ENCODE peak calls at places on chromosome 5, in five cellular contexts. N, B, D, T and M are unnamed samples.

GRCh38 chr5:32443541-32444190 is 874 bp downstream of the ZFR start:
- DNase-seq in N (peak), B (peak), D (peak), T (peak), M (peak)

GRCh38 chr5:138636401-138636944 is 61.3 kb upstream of the HSPA9 start:
- DNase-seq in N (no peak), B (no peak), D (no peak), T (no peak), M (no peak)

GRCh38 chr5:82599692-82600091 is 321.5 kb upstream of the RPS23 start:
- DNase-seq in N (no peak), B (no peak), D (no peak), T (no peak), M (no peak)

GRCh38 chr5:80198399-80198798 is 57.4 kb downstream of the SERINC5 start:
- DNase-seq in N (no peak), B (no peak), D (no peak), T (no peak), M (no peak)

GRCh38 chr5:135308752-135309151 is 90.3 kb downstream of the MACROH2A1 start:
- DNase-seq in N (peak), B (no peak), D (no peak), T (peak), M (peak)

GRCh38 chr5:8908055-8908683 is 637.7 kb downstream of the SEMA5A start:
- DNase-seq in N (peak), B (no peak), D (no peak), T (peak), M (peak)

GRCh38 chr5:169904059-169904458 is 76.2 kb downstream of the INSYN2B start:
- DNase-seq in N (no peak), B (no peak), D (no peak), T (peak), M (no peak)

GRCh38 chr5:133453825-133454224 is 158.5 kb downstream of the FSTL4 start:
- DNase-seq in N (no peak), B (no peak), D (no peak), T (no peak), M (peak)

GRCh38 chr5:50853151-50853550 is 186.7 kb downstream of the PARP8 start:
- DNase-seq in N (no peak), B (no peak), D (no peak), T (no peak), M (no peak)

GRCh38 chr5:150007050-150007449 is 6.5 kb downstream of the HMGXB3 start:
- DNase-seq in N (no peak), B (no peak), D (no peak), T (no peak), M (no peak)

GRCh38 chr5:52783226-52783959 is 4.3 kb upstream of the ITGA1 start:
- DNase-seq in N (peak), B (no peak), D (no peak), T (peak), M (peak)

GRCh38 chr5:5025774-5026406 is 114.2 kb upstream of the ADAMTS16 start:
- DNase-seq in N (peak), B (no peak), D (no peak), T (no peak), M (no peak)

GRCh38 chr5:17167171-17167891 is 50.1 kb upstream of the BASP1 start:
- DNase-seq in N (no peak), B (no peak), D (no peak), T (peak), M (no peak)

GRCh38 chr5:96022971-96023370 is 61.3 kb upstream of the ELL2 start:
- DNase-seq in N (peak), B (no peak), D (no peak), T (no peak), M (no peak)

GRCh38 chr5:36948041-36948440 is 71.5 kb downstream of the NIPBL start:
- DNase-seq in N (peak), B (no peak), D (no peak), T (peak), M (no peak)

GRCh38 chr5:173917788-173918786 is 29.9 kb downstream of the CPEB4 start:
- DNase-seq in N (peak), B (peak), D (peak), T (peak), M (peak)

GRCh38 chr5:160441352-160441781 is 19.7 kb downstream of the PTTG1 start:
- DNase-seq in N (no peak), B (no peak), D (no peak), T (no peak), M (no peak)

GRCh38 chr5:84255318-84255717 is 129.4 kb downstream of the EDIL3 start:
- DNase-seq in N (peak), B (no peak), D (no peak), T (peak), M (peak)

GRCh38 chr5:73834693-73835092 is 208.7 kb downstream of the ARHGEF28 start:
- DNase-seq in N (no peak), B (no peak), D (no peak), T (no peak), M (no peak)

GRCh38 chr5:123163225-123163876 is 74.3 kb downstream of the PRDM6 start:
- DNase-seq in N (no peak), B (no peak), D (no peak), T (no peak), M (no peak)

GRCh38 chr5:145965804-145966203 is 29.4 kb downstream of the SH3RF2 start:
- DNase-seq in N (no peak), B (no peak), D (no peak), T (no peak), M (no peak)